ENCODE peak calls at places on chromosomes 16 and 17, in eight cellular contexts. Q, J, P, C, E, T, A and R are unnamed samples. For H3K36me3, the result is how much of the 10 kb centered on the place peaks cover.

GRCh38 chr16:9419161-9419560 is 327.7 kb downstream of the HAPSTR1 start:
- DNase-seq in J (no peak), C (no peak), A (no peak), P (no peak), T (no peak), Q (no peak), E (no peak), R (no peak)

GRCh38 chr17:29905879-29906167 is 24.2 kb downstream of the SSH2 start:
- DNase-seq in T (no peak), E (no peak), J (no peak), P (no peak), A (no peak), Q (no peak), C (no peak), R (no peak)

GRCh38 chr17:55341432-55341831 is 76.7 kb downstream of the HLF start:
- DNase-seq in P (no peak), A (no peak), Q (no peak), T (no peak), J (no peak), C (no peak), E (peak), R (no peak)

GRCh38 chr17:77526728-77527355 is 386.1 kb downstream of the SEC14L1 start:
- DNase-seq in T (no peak), Q (no peak), P (no peak), E (no peak), J (no peak), C (no peak), A (no peak), R (no peak)

GRCh38 chr17:15966183-15966878 is 21.4 kb downstream of the ADORA2B start:
- DNase-seq in T (no peak), E (peak), A (peak), C (no peak), J (no peak), P (peak), Q (no peak), R (no peak)

GRCh38 chr16:82093901-82094300 is 58.8 kb downstream of the HSD17B2 start:
- DNase-seq in P (no peak), Q (no peak), E (no peak), T (no peak), C (no peak), J (no peak), A (no peak), R (no peak)

GRCh38 chr16:63813862-63814261 is 1308.0 kb downstream of the CDH11 start:
- DNase-seq in J (no peak), P (no peak), A (no peak), C (no peak), Q (no peak), T (no peak), E (no peak), R (no peak)

GRCh38 chr17:71402661-71403141 is 718.1 kb upstream of the SOX9 start:
- DNase-seq in P (no peak), Q (no peak), E (no peak), J (no peak), A (no peak), T (no peak), C (no peak), R (no peak)

GRCh38 chr16:82439678-82440293 is 187.0 kb upstream of the CDH13 start:
- DNase-seq in Q (no peak), P (no peak), E (peak), J (no peak), T (no peak), A (no peak), C (no peak), R (no peak)

GRCh38 chr16:53566568-53566967 is 63.6 kb upstream of the AKTIP start:
- DNase-seq in Q (no peak), J (no peak), A (no peak), E (no peak), T (no peak), C (no peak), P (no peak), R (no peak)

DNA sequence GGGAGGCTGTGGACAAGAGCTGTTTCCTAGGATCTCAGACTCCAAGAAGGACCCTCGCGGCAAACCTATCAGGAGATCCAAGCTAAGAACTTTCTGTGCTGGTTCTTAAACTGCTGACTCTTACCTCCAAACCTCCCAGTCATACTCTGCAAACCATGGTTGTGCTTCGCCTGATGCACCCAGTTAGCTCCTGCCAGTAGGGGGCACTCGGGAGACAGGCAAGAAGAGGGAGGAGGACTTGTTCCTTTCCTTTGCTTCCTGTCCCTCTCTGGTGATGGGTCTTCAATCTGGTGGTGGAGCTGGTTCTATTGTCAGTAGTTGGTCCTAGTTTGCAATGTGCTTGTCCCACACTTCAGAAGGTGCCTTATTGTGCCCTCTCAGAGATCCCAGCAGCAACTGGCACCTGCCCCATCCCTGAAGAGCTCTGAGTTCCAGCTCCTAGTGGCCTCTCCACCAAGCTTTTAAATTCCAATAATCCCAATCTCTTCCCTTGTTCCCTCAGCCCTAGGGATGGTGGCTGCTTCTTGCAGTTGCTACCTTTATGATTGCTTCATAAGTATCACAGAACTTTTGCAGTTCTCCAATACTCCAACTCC is 113.5 kb upstream of the RPL38 start:
- DNase-seq in E (no peak), A (peak), J (no peak), T (peak), Q (no peak), C (peak), P (peak), R (peak)
- TF ChIP-seq POLR2A in E (no peak), A (no peak), J (no peak), T (no peak), Q (no peak), C (no peak), P (no peak), R (no peak)

GRCh38 chr16:67034478-67034877 is 5.5 kb downstream of the CBFB start:
- DNase-seq in C (no peak), A (no peak), T (no peak), Q (no peak), J (no peak), E (peak), P (no peak), R (no peak)
- H3K36me3 ChIP-seq in C (under half), A (under half), T (under half), Q (under half), J (under half), E (under half), P (under half), R (under half)

DNA sequence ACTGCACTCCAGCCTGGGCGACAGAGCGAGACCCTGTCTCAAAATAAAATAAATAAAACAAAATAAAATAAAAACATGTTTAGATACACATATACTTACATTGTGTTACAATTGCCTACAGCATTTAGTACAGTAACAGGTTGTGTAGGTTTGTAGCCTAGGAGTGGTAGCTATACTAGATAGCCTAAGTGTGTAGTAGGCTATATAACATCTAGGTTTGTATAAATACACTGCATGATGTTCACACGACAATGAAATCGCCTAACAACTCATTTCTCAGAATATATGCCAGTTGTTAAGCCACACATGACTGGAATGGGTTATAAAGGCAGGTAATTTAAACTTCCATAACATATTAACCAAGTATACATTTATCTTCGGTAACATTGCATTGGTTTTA is 90.6 kb downstream of the TUBD1 start:
- DNase-seq in T (no peak), Q (no peak), C (no peak), P (no peak), J (no peak), E (no peak), A (no peak), R (no peak)
- H3K27ac ChIP-seq in T (no peak), Q (no peak), C (no peak), P (no peak), J (no peak), E (no peak), A (no peak), R (no peak)

GRCh38 chr16:28211758-28212531 is at the start of gene XPO6:
- DNase-seq in J (peak), T (peak), A (peak), P (peak), E (peak), Q (peak), C (peak), R (peak)
- TF ChIP-seq POLR2A in J (no peak), T (peak), A (no peak), P (no peak), E (peak), Q (peak), C (peak), R (peak)

GRCh38 chr16:87340198-87340597 is 23.0 kb upstream of the C16orf95 start:
- DNase-seq in E (no peak), C (no peak), A (no peak), Q (no peak), P (no peak), T (no peak), J (no peak), R (no peak)

GRCh38 chr16:87343753-87344050 is 26.5 kb upstream of the C16orf95 start:
- DNase-seq in Q (no peak), T (no peak), A (no peak), P (no peak), C (no peak), J (no peak), E (no peak), R (no peak)

GRCh38 chr16:87342978-87343752 is 26.0 kb upstream of the C16orf95 start:
- DNase-seq in T (no peak), A (no peak), Q (no peak), P (no peak), C (no peak), E (no peak), J (no peak), R (no peak)

GRCh38 chr16:87344165-87344930 is 27.2 kb upstream of the C16orf95 start:
- DNase-seq in T (no peak), P (no peak), C (no peak), A (no peak), J (no peak), E (no peak), Q (no peak), R (no peak)

DNA sequence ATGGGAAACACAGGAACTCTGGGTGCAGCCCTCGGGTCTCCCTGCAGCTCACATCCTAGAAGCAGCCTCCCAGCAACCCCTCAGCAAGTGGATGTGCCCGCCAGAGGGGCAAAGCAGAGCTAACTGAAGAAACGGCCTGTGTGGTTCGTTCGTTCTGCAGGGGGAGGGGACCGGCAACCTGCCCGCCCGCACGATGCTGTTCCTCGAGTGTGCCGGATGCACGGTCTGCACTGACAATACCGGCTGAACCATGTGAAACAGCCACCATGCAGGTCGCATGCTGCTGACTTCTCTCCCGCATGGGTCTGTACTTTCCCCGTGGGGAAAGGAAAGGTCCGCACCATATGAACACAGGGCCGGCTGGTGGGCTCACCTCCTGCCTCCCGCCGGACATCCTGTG is 25.3 kb upstream of the C16orf95 start:
- DNase-seq in E (no peak), J (no peak), T (no peak), P (no peak), A (no peak), C (no peak), Q (no peak), R (no peak)
- H3K36me3 ChIP-seq in E (under half), J (under half), T (under half), P (under half), A (under half), C (half or more), Q (under half), R (under half)

GRCh38 chr17:917391-917811 is 62.2 kb downstream of the NXN start:
- DNase-seq in J (peak), T (no peak), E (no peak), Q (no peak), C (no peak), P (no peak), A (no peak), R (no peak)

GRCh38 chr17:913207-913606 is 66.4 kb downstream of the NXN start:
- DNase-seq in A (no peak), J (no peak), P (no peak), T (no peak), C (no peak), Q (no peak), E (no peak), R (no peak)

GRCh38 chr17:918102-918740 is 61.4 kb downstream of the NXN start:
- DNase-seq in P (no peak), T (no peak), J (peak), E (no peak), C (no peak), Q (no peak), A (no peak), R (no peak)

GRCh38 chr17:915416-916201 is 64.0 kb downstream of the NXN start:
- DNase-seq in J (no peak), T (peak), A (no peak), C (no peak), E (no peak), Q (peak), P (no peak), R (no peak)

GRCh38 chr17:916315-916714 is 63.3 kb downstream of the NXN start:
- DNase-seq in Q (no peak), A (no peak), P (no peak), T (no peak), E (no peak), C (no peak), J (no peak), R (no peak)
- H3K27ac ChIP-seq in Q (peak), A (peak), P (no peak), T (peak), E (no peak), C (no peak), J (no peak), R (no peak)

DNA sequence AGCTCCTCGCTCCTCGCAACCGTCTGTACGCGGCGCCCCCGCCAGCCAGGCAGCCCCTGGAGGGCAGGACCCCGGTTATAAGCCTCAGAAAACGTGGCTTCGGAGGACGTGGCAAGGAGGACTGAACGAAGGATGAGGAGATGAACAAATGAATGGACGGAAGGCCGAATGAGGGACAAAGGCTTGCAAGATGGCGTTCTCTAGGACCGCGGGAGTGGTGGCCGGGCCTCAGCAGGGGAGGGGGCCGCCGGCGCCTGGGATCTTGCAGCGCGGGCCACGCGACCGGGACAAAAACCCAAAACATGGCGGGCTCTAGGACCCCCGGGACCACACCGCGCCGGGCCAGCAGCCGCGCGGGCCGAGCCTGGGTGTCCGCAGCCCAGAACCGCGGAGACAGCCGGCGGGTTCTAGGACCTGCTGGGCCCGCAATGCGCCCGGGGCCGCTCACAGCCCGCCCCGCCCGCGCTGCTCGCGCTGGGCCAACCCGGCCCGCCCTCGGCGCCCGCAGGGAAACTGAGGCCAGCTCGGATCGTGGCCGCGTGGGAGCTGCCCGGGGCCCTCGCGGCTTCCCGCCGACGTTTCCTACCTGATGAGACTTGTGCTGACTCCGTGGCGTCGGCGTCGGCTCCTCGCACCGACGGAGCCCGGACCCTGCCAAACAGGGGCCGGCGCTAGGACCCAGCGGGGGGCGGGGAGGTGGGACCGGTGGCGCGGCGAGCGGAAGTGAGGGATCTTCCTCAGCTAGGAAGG is 792 bp downstream of the ZNF668 start:
- DNase-seq in C (peak), Q (peak), A (peak), E (peak), P (peak), J (peak), T (peak), R (peak)
- TF ChIP-seq POLR2A in C (no peak), Q (peak), A (no peak), E (peak), P (no peak), J (no peak), T (no peak), R (peak)

DNA sequence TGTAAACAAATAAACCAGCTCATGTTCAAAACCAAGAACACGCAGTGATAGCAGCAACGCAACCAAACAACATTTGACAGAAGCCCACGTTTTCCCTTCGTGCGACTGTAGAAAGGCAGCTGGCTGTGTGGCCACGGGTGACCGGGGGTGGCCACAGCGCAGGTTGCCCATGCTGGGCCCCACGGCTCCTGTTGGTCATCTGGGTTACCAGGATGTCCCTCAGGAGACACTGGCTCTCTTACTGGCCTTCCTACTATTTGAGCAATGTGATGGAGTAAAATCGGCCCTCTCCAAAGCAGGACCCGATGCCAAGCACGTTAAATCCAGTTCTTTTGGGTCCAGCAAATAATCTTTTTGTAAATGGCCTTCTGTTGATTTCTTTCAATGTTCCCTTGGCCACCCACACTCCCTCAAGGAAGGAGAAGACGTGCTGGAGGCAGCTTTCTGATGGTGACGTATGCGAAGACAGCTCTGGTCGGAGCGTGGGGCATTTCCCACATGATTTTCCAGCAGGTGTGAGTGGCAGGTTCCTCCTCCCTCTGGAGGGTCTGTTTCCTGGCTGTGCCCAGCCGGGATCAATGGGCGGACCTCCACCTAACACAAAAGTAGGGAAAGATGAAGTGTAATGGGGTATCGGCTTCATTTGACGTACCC is 143.1 kb upstream of the CHMP6 start:
- DNase-seq in C (no peak), T (no peak), P (no peak), Q (no peak), A (peak), E (no peak), J (no peak), R (no peak)
- H3K36me3 ChIP-seq in C (under half), T (under half), P (under half), Q (under half), A (under half), E (under half), J (under half), R (under half)

DNA sequence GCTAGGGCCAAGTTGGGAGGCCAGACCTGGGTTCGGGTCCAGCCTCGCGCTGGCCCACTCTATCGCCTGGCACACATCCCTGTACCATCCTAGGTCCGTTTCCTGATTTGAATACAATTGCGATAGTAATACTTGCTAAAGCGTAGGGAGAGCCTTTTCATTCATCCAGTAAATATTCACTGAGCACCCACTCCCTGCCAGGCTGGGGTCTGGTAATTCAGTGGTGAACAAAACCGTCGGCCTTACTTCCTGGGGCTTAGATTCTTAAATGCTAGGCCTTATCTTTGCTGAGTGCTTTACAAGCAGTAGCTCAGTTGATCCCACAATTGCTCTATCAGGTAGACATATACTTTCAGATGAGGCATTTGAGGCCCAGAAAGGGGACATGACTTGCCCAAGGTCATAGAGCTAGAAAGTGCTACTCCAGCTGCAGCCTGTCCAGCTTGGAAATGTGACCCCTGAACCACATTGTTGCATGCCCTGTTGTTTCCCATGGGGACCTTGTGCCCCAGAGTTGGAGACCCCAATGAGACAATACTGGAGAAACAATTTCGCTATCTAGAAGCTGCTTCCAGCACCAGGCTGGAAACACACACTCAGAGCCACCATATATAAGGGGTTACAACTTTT is 689 bp downstream of the USB1 start:
- DNase-seq in A (no peak), T (no peak), J (no peak), P (no peak), C (no peak), Q (no peak), E (no peak), R (no peak)
- H3K27ac ChIP-seq in A (peak), T (peak), J (peak), P (peak), C (no peak), Q (peak), E (no peak), R (no peak)